ENCODE peak calls at places on chromosome 2, in ten cellular contexts. G is transverse colon; J is neural progenitor cell; B is right cardiac atrium; V is adrenal gland; D is lower lobe of right lung; E is H1; Z is small intestine; L is CD8-positive, alpha-beta memory T cell; C is prostate gland. U is an unnamed sample. For H3K9me3, the result is how much of the 10 kb centered on the place peaks cover.

GRCh38 chr2:64945973-64946736 is 43.0 kb upstream of the SLC1A4 start:
- DNase-seq in Z (peak), C (no peak), J (peak), D (peak), V (no peak), L (peak), G (peak), B (no peak), E (no peak), U (no peak)

GRCh38 chr2:24948506-24948905 is 23.2 kb downstream of the DNAJC27 start:
- DNase-seq in B (no peak), G (no peak), Z (no peak), D (no peak), L (no peak), E (no peak), C (no peak), V (no peak), J (no peak), U (no peak)

GRCh38 chr2:102977462-102977861 is 215.6 kb downstream of the TMEM182 start:
- DNase-seq in L (no peak), J (no peak), D (no peak), G (no peak), E (no peak), B (no peak), V (no peak), C (no peak), Z (no peak), U (no peak)

GRCh38 chr2:63589148-63589972 is 597 bp downstream of the MDH1 start:
- DNase-seq in B (no peak), V (no peak), Z (no peak), J (peak), G (no peak), L (no peak), C (no peak), D (no peak), E (no peak), U (no peak)

GRCh38 chr2:171598713-171599319 is 76.5 kb downstream of the CYBRD1 start:
- DNase-seq in G (peak), J (peak), E (no peak), L (peak), B (peak), Z (peak), C (peak), V (peak), D (no peak), U (no peak)

GRCh38 chr2:52222128-52222527 is 1190.2 kb upstream of the NRXN1 start:
- DNase-seq in Z (no peak), G (no peak), V (no peak), L (no peak), J (no peak), D (no peak), E (no peak), B (no peak), C (no peak), U (no peak)

GRCh38 chr2:189287982-189288494 is 108.5 kb upstream of the COL5A2 start:
- DNase-seq in D (no peak), L (peak), Z (peak), B (no peak), G (no peak), J (peak), E (no peak), V (no peak), C (no peak), U (no peak)

GRCh38 chr2:209876211-209876610 is 104.6 kb downstream of the UNC80 start:
- DNase-seq in V (no peak), B (no peak), G (no peak), Z (no peak), D (no peak), E (no peak), C (no peak), L (no peak), J (no peak), U (no peak)

GRCh38 chr2:183037281-183037659 is 987 bp downstream of the NCKAP1 start:
- DNase-seq in J (no peak), Z (peak), C (no peak), V (no peak), E (no peak), B (no peak), L (no peak), G (no peak), D (no peak), U (no peak)

GRCh38 chr2:218398437-218399390 is 954 bp upstream of the CTDSP1 start:
- DNase-seq in E (peak), G (peak), C (peak), D (peak), Z (peak), B (peak), V (peak), L (peak), J (peak), U (peak)

GRCh38 chr2:26606847-26607190 is 34.3 kb downstream of the CIB4 start:
- DNase-seq in Z (peak), E (peak), B (no peak), J (no peak), D (no peak), L (no peak), C (peak), G (no peak), V (peak), U (no peak)

GRCh38 chr2:240436626-240437180 is 1.2 kb downstream of the GPC1 start:
- DNase-seq in B (peak), D (peak), C (no peak), G (no peak), J (peak), V (no peak), E (peak), L (no peak), Z (no peak), U (no peak)

GRCh38 chr2:234953116-234954031 is 1.6 kb downstream of the SH3BP4 start:
- DNase-seq in D (peak), C (peak), L (no peak), J (peak), E (no peak), B (no peak), Z (peak), V (no peak), G (no peak), U (no peak)

GRCh38 chr2:60875520-60875919 is 5.9 kb upstream of the REL start:
- DNase-seq in E (no peak), L (no peak), V (no peak), Z (no peak), C (no peak), B (no peak), D (no peak), G (no peak), J (no peak), U (no peak)

GRCh38 chr2:187976259-187976658 is 315.4 kb upstream of the GULP1 start:
- DNase-seq in G (no peak), J (no peak), B (no peak), L (no peak), E (no peak), V (no peak), D (no peak), C (no peak), Z (no peak), U (no peak)

GRCh38 chr2:120312076-120312475 is 33.9 kb upstream of the INHBB start:
- DNase-seq in B (no peak), L (no peak), V (no peak), G (no peak), D (no peak), E (no peak), Z (no peak), J (no peak), C (no peak), U (no peak)

GRCh38 chr2:36338827-36339145 is 16.8 kb upstream of the CRIM1 start:
- DNase-seq in E (no peak), V (no peak), D (no peak), G (no peak), B (no peak), L (no peak), C (no peak), Z (no peak), J (no peak), U (no peak)

GRCh38 chr2:189104926-189105325 is 74.6 kb downstream of the COL5A2 start:
- DNase-seq in D (no peak), C (no peak), E (no peak), Z (no peak), B (no peak), J (no peak), V (no peak), L (no peak), G (no peak), U (no peak)

DNA sequence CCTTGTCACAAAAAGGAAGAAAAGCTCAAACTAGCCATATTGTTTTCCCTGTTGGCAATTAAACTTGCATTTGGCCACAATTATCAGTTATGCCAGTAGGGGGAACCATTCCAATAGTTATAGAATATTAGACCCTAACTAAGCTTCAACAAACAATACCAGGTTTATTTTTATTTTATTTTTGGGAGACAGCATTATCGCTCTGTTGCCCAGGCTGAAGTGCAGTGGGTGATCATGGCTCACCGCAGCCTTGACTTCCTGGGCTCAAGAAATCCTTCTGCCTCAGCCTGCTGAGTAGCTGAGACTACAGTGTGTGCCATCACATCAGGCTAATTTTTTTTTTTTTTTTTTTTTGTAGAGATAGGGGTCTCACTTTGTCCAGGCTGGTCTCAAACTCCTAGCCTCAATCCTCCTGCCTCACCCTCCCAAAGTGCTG is 102.1 kb downstream of the ATAD2B start:
- DNase-seq in G (no peak), C (peak), J (peak), E (no peak), V (no peak), L (peak), D (no peak), B (no peak), Z (peak), U (no peak)
- H3K9me3 ChIP-seq in G (under half), C (under half), J (under half), E (under half), V (under half), L (under half), D (under half), B (under half), Z (under half), U (under half)

DNA sequence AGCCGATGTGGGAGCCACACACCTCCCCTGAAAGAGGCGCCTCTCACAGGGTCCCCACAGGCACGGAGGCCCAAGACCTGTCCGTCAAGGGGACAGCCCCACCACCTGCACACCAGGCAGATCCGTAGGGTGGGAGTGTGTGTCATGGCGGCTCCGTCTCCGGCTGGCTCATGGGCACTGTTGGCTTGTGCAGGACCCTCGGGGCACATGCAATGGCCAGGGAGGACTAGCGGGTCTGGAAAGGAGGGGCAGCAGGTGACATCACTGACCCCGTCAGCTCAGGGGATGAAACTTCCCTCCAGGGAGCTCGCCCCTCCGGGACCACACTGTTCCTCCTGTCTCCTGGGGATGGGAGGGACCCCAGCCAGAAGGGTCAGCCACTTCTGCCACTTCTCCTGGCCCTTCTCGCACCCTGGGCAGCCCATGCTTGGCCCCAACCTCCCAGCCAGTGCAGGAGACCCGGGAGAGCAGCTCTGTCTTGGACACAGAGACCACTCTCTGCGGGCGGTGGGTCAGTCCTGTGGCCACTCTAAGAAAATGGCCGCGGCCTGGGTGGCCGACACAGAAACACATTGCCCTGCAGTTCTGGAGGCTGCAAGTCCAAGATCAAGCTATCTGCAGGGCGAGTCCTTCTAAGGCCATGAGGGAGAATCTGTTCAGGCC is 75.1 kb upstream of the TWIST2 start:
- DNase-seq in J (no peak), E (no peak), Z (no peak), C (no peak), D (no peak), V (no peak), L (no peak), B (no peak), G (no peak), U (no peak)
- H3K9me3 ChIP-seq in J (under half), E (under half), Z (under half), C (under half), D (under half), V (under half), L (under half), B (under half), G (under half), U (under half)

DNA sequence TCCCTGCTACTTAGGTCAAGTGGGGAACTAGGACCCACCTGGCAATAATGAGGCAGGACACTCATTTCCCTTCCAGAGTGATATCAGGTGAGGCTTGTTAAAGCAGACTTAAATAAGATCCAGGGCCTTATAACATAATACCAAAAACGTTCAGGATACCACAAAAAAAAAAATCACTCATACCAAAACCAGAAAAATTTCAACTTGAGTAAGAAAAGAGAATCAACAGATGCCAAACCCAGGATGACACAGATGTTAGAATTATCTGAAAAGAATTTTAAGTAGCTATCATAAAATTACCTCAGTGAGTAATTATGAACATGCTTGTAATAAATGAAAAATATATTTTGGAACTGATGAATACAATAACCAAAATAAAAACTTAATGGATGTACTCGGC is 255.6 kb upstream of the OSR1 start:
- DNase-seq in D (no peak), V (no peak), C (no peak), J (no peak), G (no peak), Z (no peak), L (no peak), E (no peak), B (no peak), U (no peak)
- H3K9me3 ChIP-seq in D (under half), V (under half), C (under half), J (under half), G (under half), Z (under half), L (under half), E (under half), B (under half), U (under half)

DNA sequence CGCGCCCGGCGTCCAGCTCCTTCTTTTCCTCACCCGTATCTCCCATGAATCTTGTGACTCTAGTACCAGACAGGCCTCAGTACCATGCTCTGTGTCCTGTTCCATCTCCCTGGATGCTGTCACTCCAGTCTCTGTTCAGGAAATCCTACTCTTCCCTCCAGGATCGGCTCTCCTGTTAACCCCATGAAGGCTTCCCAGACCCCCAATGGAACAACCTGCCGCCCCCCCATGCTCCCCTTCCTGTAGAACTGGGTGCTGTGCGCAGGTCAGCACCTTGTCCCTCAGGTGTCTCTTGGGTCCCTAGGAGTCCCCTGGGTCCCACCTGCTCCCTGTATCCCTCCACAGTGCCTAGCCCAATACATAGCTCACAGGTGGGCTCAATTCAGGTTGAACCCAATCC is 41.3 kb downstream of the MYCN start:
- DNase-seq in B (no peak), C (no peak), V (no peak), Z (no peak), L (no peak), D (no peak), J (no peak), G (no peak), E (no peak), U (no peak)
- H3K9me3 ChIP-seq in B (under half), C (under half), V (under half), Z (under half), L (under half), D (under half), J (under half), G (under half), E (under half), U (under half)

GRCh38 chr2:203960791-203961190 is 24.2 kb downstream of the ICOS start:
- DNase-seq in D (no peak), G (no peak), Z (no peak), C (no peak), L (no peak), B (no peak), V (no peak), E (no peak), J (no peak), U (no peak)

DNA sequence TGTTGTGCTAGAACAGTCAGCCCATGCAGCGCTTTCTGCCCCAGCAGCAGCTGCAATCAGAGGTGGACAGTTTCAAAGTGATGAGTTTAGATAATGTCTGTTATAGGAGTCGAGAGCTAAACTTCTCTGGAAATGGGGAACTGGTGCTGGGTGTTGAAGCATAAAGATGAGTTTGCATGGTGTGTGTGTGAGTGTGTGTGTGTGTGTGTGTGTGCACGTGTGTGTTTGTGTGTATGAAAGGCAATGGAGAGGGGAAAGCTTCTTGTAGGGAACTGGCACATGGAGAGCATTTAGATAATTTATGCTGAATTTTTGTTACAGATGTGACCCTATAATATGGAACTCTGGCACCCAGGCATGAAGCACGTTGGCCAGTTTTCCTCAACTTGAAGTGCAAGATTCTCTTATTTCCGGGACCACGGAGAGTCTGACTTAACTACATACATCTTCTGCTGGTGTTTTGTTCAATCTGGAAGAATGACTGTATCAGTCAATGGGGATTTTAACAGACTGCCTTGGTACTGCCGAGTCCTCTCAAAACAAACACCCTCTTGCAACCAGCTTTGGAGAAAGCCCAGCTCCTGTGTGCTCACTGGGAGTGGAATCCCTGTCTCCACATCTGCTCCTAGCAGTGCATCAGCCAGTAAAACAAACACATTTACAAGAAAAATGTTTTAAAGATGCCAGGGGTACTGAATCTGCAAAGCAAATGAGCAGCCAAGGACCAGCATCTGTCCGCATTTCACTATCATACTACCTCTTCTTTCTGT is 22.9 kb downstream of the ICOS start:
- DNase-seq in B (no peak), D (no peak), Z (no peak), C (no peak), G (no peak), E (no peak), L (no peak), J (no peak), V (no peak), U (no peak)
- H3K9me3 ChIP-seq in B (under half), D (under half), Z (under half), C (under half), G (under half), E (under half), L (under half), J (under half), V (under half), U (under half)

U was measured in T-helper 17 cell.